ENCODE peak calls at places on chromosomes 11 and 22, in four cellular contexts. Q is T1000, H is HFFc6, P is naive B cell. N is an unnamed sample.

GRCh38 chr22:24989541-24989951 is 37.0 kb downstream of the KIAA1671 start:
- DNase-seq in P (no peak), Q (no peak), H (no peak), N (peak)

GRCh38 chr11:125425601-125426000 is 70.5 kb downstream of the FEZ1 start:
- DNase-seq in Q (no peak), P (no peak), H (no peak), N (no peak)

GRCh38 chr11:36885154-36885553 is 287.1 kb upstream of the RAG2 start:
- DNase-seq in P (no peak), H (no peak), Q (no peak), N (no peak)

GRCh38 chr11:94315664-94316063 is 11.3 kb downstream of the IZUMO1R start:
- DNase-seq in P (no peak), H (peak), Q (no peak), N (peak)

GRCh38 chr11:86234831-86235461 is 9.6 kb upstream of the EED start:
- DNase-seq in H (no peak), Q (no peak), P (no peak), N (no peak)

GRCh38 chr11:64753380-64754123 is 6.2 kb downstream of the PYGM start:
- DNase-seq in H (no peak), Q (no peak), P (no peak), N (no peak)

GRCh38 chr22:49955581-49956417 is 4.8 kb upstream of the PIM3 start:
- DNase-seq in Q (no peak), H (no peak), P (no peak), N (no peak)

GRCh38 chr11:122748968-122749687 is 89.2 kb upstream of the CRTAM start:
- DNase-seq in H (peak), P (peak), Q (peak), N (peak)

GRCh38 chr11:10294289-10294953 is 402 bp upstream of the SBF2 start:
- DNase-seq in H (peak), Q (peak), P (no peak), N (peak)

GRCh38 chr22:37983860-37984791 is at the start of gene SOX10:
- DNase-seq in P (no peak), H (no peak), Q (no peak), N (no peak)

GRCh38 chr11:36421546-36422155 is 88.4 kb downstream of the TRAF6 start:
- DNase-seq in Q (no peak), H (peak), P (no peak), N (no peak)

GRCh38 chr11:2770556-2771301 is 70.9 kb upstream of the KCNQ1OT1 start:
- DNase-seq in P (no peak), H (no peak), Q (no peak), N (no peak)

GRCh38 chr22:45645526-45646414 is 25.9 kb upstream of the ATXN10 start:
- DNase-seq in Q (peak), H (peak), P (peak), N (peak)

GRCh38 chr11:94417386-94417987 is 16.3 kb upstream of the GPR83 start:
- DNase-seq in H (peak), Q (no peak), P (no peak), N (no peak)

GRCh38 chr11:36177837-36178236 is 111.4 kb downstream of the COMMD9 start:
- DNase-seq in Q (no peak), H (no peak), P (no peak), N (no peak)

GRCh38 chr11:76623171-76623883 is 47.2 kb downstream of the LRRC32 start:
- DNase-seq in P (no peak), Q (no peak), H (peak), N (peak)

GRCh38 chr22:49543876-49544275 is 283.8 kb downstream of the BRD1 start:
- DNase-seq in H (no peak), Q (no peak), P (no peak), N (no peak)

GRCh38 chr22:35540600-35541253 is at the start of gene RASD2:
- DNase-seq in H (no peak), Q (peak), P (no peak), N (no peak)

GRCh38 chr11:119352857-119353260 is 6.4 kb upstream of the MFRP start:
- DNase-seq in Q (no peak), H (no peak), P (no peak), N (no peak)